ENCODE peak calls at places on chromosomes 7 and 10, in six cellular contexts. O, I, Z, J, G and N are unnamed samples.
A peak's percentile ranks its signal among the peaks of the same experiment; 100 is the strongest.

GRCh38 chr10:102946992-102947391 is 28.9 kb downstream of the CNNM2 start:
- DNase-seq in J (no peak), G (no peak), I (no peak), Z (no peak), O (no peak), N (no peak)

GRCh38 chr7:118368958-118369357 is 144.5 kb downstream of the ANKRD7 start:
- DNase-seq in I (no peak), J (no peak), G (no peak), Z (no peak), O (no peak), N (no peak)

GRCh38 chr10:112792487-112793196 is 157.4 kb upstream of the TCF7L2 start:
- DNase-seq in O (no peak), Z (peak; percentile 61), J (peak; percentile 78), I (no peak), G (no peak), N (no peak)

GRCh38 chr7:153943428-153944370 is 108.5 kb upstream of the DPP6 start:
- DNase-seq in O (no peak), I (no peak), Z (no peak), G (no peak), J (no peak), N (no peak)

GRCh38 chr10:84336406-84336805 is 8.0 kb downstream of the CCSER2 start:
- DNase-seq in I (no peak), J (no peak), Z (no peak), G (no peak), O (no peak), N (no peak)

GRCh38 chr10:18231480-18231879 is 91.3 kb downstream of the CACNB2 start:
- DNase-seq in O (no peak), G (no peak), Z (no peak), I (no peak), J (no peak), N (no peak)

GRCh38 chr7:102064361-102065025 is 222.2 kb upstream of the SH2B2 start:
- DNase-seq in J (peak; percentile 82), O (peak; percentile 33), G (peak; percentile 43), I (no peak), Z (peak; percentile 58), N (no peak)

GRCh38 chr10:86936661-86937501 is 20.5 kb downstream of the MMRN2 start:
- DNase-seq in O (no peak), I (peak; percentile 56), G (peak; percentile 26), J (no peak), Z (peak; percentile 64), N (no peak)

GRCh38 chr10:29144126-29144525 is 144.7 kb upstream of the LYZL1 start:
- DNase-seq in J (no peak), Z (no peak), I (no peak), G (peak; percentile 30), O (no peak), N (no peak)

GRCh38 chr7:116588641-116589594 is 64.1 kb downstream of the CAV1 start:
- DNase-seq in J (no peak), O (no peak), Z (peak; percentile 86), I (no peak), G (peak; percentile 62), N (no peak)

GRCh38 chr7:127682140-127682539 is 30.1 kb downstream of the SND1 start:
- DNase-seq in I (no peak), O (no peak), Z (no peak), J (no peak), G (no peak), N (no peak)

GRCh38 chr7:115226410-115226809 is 304.5 kb downstream of the MDFIC start:
- DNase-seq in O (no peak), G (no peak), J (no peak), I (no peak), Z (no peak), N (no peak)

GRCh38 chr7:88759956-88760515 is 536 bp downstream of the ZNF804B start:
- DNase-seq in Z (no peak), I (no peak), O (no peak), G (no peak), J (no peak), N (no peak)

GRCh38 chr7:12493407-12493806 is 77.1 kb upstream of the SCIN start:
- DNase-seq in J (no peak), I (peak; percentile 36), Z (peak; percentile 36), G (no peak), O (no peak), N (no peak)

GRCh38 chr10:121527690-121528089 is 70.6 kb downstream of the FGFR2 start:
- DNase-seq in I (no peak), G (no peak), Z (peak; percentile 7), O (no peak), J (peak; percentile 73), N (no peak)

GRCh38 chr10:122154733-122155366 is 116.2 kb upstream of the BTBD16 start:
- DNase-seq in Z (peak; percentile 48), O (peak; percentile 55), I (no peak), J (no peak), G (no peak), N (no peak)

GRCh38 chr7:127632276-127632910 is 14.5 kb upstream of the PAX4 start:
- DNase-seq in G (peak; percentile 36), O (no peak), Z (peak; percentile 52), I (no peak), J (no peak), N (no peak)

GRCh38 chr7:150663802-150664494 is 21.6 kb upstream of the GIMAP2 start:
- DNase-seq in J (no peak), Z (no peak), O (no peak), I (no peak), G (no peak), N (no peak)

GRCh38 chr7:143901710-143902587 is at the start of gene TCAF1:
- DNase-seq in G (peak; percentile 93), I (peak; percentile 96), J (peak; percentile 99), O (peak; percentile 97), Z (peak; percentile 96), N (peak; percentile 97)

GRCh38 chr7:14892961-14893360 is 9.6 kb downstream of the DGKB start:
- DNase-seq in G (no peak), J (no peak), I (no peak), O (no peak), Z (peak; percentile 30), N (no peak)

GRCh38 chr7:7127773-7128172 is 54.6 kb upstream of the C1GALT1 start:
- DNase-seq in J (no peak), I (no peak), Z (no peak), G (no peak), O (no peak), N (no peak)

GRCh38 chr10:101575580-101576228 is 12.4 kb downstream of the POLL start:
- DNase-seq in I (no peak), Z (no peak), J (no peak), G (no peak), O (no peak), N (no peak)

GRCh38 chr7:97006146-97006950 is 995 bp downstream of the DLX6 start:
- DNase-seq in I (peak; percentile 39), Z (no peak), J (peak; percentile 86), O (no peak), G (peak; percentile 83), N (no peak)

GRCh38 chr10:4632757-4633156 is 193.2 kb upstream of the AKR1E2 start:
- DNase-seq in G (no peak), Z (no peak), J (no peak), O (no peak), I (no peak), N (no peak)

GRCh38 chr10:34413214-34413613 is 401.9 kb downstream of the PARD3 start:
- DNase-seq in G (no peak), Z (no peak), O (no peak), I (no peak), J (no peak), N (no peak)

GRCh38 chr10:75683158-75683557 is 251.7 kb downstream of the LRMDA start:
- DNase-seq in J (no peak), I (no peak), O (no peak), Z (no peak), G (no peak), N (no peak)

GRCh38 chr10:46556515-46557318 is at the start of gene GPRIN2:
- DNase-seq in Z (no peak), J (peak; percentile 88), I (peak; percentile 80), O (peak; percentile 23), G (no peak), N (no peak)

GRCh38 chr7:95027181-95027872 is 119.9 kb downstream of the PPP1R9A start:
- DNase-seq in G (no peak), O (no peak), J (no peak), Z (no peak), I (no peak), N (no peak)

GRCh38 chr7:127392182-127392565 is 334 bp downstream of the ZNF800 start:
- DNase-seq in I (peak; percentile 66), Z (peak; percentile 63), O (peak; percentile 54), J (peak; percentile 90), G (peak; percentile 79), N (no peak)

DNA sequence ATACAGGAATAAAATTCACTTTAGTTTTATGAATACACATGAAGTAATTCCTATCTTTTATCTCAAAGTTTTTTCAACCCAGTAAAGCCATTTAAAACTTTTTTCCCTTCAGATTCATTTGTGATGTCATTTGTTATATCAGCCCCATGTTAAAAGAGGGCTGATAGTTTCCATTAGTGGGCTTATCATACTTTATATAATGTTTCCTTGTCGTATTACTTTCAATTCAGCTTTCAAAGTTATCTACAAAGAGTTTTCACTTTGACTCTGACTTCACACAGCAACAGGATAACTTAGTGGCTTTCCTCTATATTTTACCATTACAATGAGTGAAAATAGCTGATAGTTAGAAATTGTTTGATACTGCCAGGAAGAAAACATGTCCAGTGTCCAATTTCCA is 484.8 kb downstream of the SUGCT start:
- DNase-seq in I (no peak), J (no peak), G (no peak), Z (no peak), O (no peak), N (no peak)
- H3K4me3 ChIP-seq in I (no peak overlapping the region), J (no peak overlapping the region), G (no peak overlapping the region), Z (no peak overlapping the region), O (no peak overlapping the region), N (no peak overlapping the region)

GRCh38 chr7:105352018-105352612 is 36.6 kb downstream of the SRPK2 start:
- DNase-seq in Z (peak; percentile 89), J (peak; percentile 77), O (peak; percentile 80), I (peak; percentile 53), G (peak; percentile 88), N (no peak)
- H3K4me3 ChIP-seq in Z (no peak overlapping the region), J (no peak overlapping the region), O (no peak overlapping the region), I (no peak overlapping the region), G (no peak overlapping the region), N (no peak overlapping the region)

GRCh38 chr7:65554-65953 is 126.8 kb upstream of the FAM20C start:
- DNase-seq in O (no peak), I (no peak), Z (peak; percentile 67), G (no peak), J (no peak), N (no peak)

GRCh38 chr7:67738-68395 is 124.5 kb upstream of the FAM20C start:
- DNase-seq in O (no peak), J (peak; percentile 61), I (no peak), Z (peak; percentile 20), G (no peak), N (no peak)

GRCh38 chr7:66741-67140 is 125.6 kb upstream of the FAM20C start:
- DNase-seq in I (no peak), G (no peak), J (peak; percentile 61), Z (no peak), O (no peak), N (no peak)

GRCh38 chr7:66296-66695 is 126.1 kb upstream of the FAM20C start:
- DNase-seq in I (no peak), O (no peak), G (no peak), Z (no peak), J (peak; percentile 43), N (no peak)

GRCh38 chr7:68629-69028 is 123.7 kb upstream of the FAM20C start:
- DNase-seq in J (peak; percentile 66), I (no peak), G (peak; percentile 42), Z (no peak), O (no peak), N (no peak)
- H3K4me3 ChIP-seq in J (no peak overlapping the region), I (no peak overlapping the region), G (no peak overlapping the region), Z (no peak overlapping the region), O (no peak overlapping the region), N (no peak overlapping the region)

GRCh38 chr7:156919132-156919713 is 26.2 kb upstream of the LMBR1 start:
- DNase-seq in I (no peak), G (no peak), J (no peak), Z (no peak), O (no peak), N (no peak)
- H3K4me3 ChIP-seq in I (no peak overlapping the region), G (no peak overlapping the region), J (no peak overlapping the region), Z (no peak overlapping the region), O (no peak overlapping the region), N (no peak overlapping the region)